ENCODE peak calls at places on chromosomes 7 and 10, in nine cellular contexts. One of them, this sample, is unnamed.

GRCh38 chr7:140881507-140882228 is 43.1 kb downstream of the BRAF start:
- DNase-seq in A172: no peak
- DNase-seq in EL: no peak
- DNase-seq in activated CD4-positive, alpha-beta T cell treated with anti-CD3 and anti-CD28 coated beads, Interleukin-2, amount 50 U/mL, for 48 hours: no peak
- DNase-seq in activated naive CD4-positive, alpha-beta T cell treated with anti-CD3 and anti-CD28 coated beads for 36 hours: no peak
- DNase-seq in IMR-90: no peak
- DNase-seq in NCI-H1092: no peak
- DNase-seq in brain microvascular endothelial cell: no peak
- DNase-seq in T-helper 9 cell: no peak
- DNase-seq in this sample: no peak

GRCh38 chr10:121154310-121154709 is 303.1 kb downstream of the WDR11 start:
- DNase-seq in A172: no peak
- DNase-seq in EL: no peak
- DNase-seq in activated CD4-positive, alpha-beta T cell treated with anti-CD3 and anti-CD28 coated beads, Interleukin-2, amount 50 U/mL, for 48 hours: no peak
- DNase-seq in activated naive CD4-positive, alpha-beta T cell treated with anti-CD3 and anti-CD28 coated beads for 36 hours: no peak
- DNase-seq in IMR-90: no peak
- DNase-seq in NCI-H1092: no peak
- DNase-seq in brain microvascular endothelial cell: no peak
- DNase-seq in T-helper 9 cell: no peak
- DNase-seq in this sample: no peak

GRCh38 chr10:6738464-6738824 is 158.4 kb upstream of the PRKCQ start:
- DNase-seq in A172: no peak
- DNase-seq in EL: no peak
- DNase-seq in activated CD4-positive, alpha-beta T cell treated with anti-CD3 and anti-CD28 coated beads, Interleukin-2, amount 50 U/mL, for 48 hours: no peak
- DNase-seq in activated naive CD4-positive, alpha-beta T cell treated with anti-CD3 and anti-CD28 coated beads for 36 hours: no peak
- DNase-seq in IMR-90: peak
- DNase-seq in NCI-H1092: no peak
- DNase-seq in brain microvascular endothelial cell: no peak
- DNase-seq in T-helper 9 cell: no peak
- DNase-seq in this sample: no peak

GRCh38 chr7:143381427-143382125 is 431 bp downstream of the ZYX start:
- DNase-seq in A172: peak
- DNase-seq in EL: peak
- DNase-seq in activated CD4-positive, alpha-beta T cell treated with anti-CD3 and anti-CD28 coated beads, Interleukin-2, amount 50 U/mL, for 48 hours: peak
- DNase-seq in activated naive CD4-positive, alpha-beta T cell treated with anti-CD3 and anti-CD28 coated beads for 36 hours: no peak
- DNase-seq in IMR-90: peak
- DNase-seq in NCI-H1092: peak
- DNase-seq in brain microvascular endothelial cell: peak
- DNase-seq in T-helper 9 cell: no peak
- DNase-seq in this sample: no peak

GRCh38 chr7:77989981-77990566 is 191.5 kb downstream of the PHTF2 start:
- DNase-seq in A172: peak
- DNase-seq in EL: no peak
- DNase-seq in activated CD4-positive, alpha-beta T cell treated with anti-CD3 and anti-CD28 coated beads, Interleukin-2, amount 50 U/mL, for 48 hours: peak
- DNase-seq in activated naive CD4-positive, alpha-beta T cell treated with anti-CD3 and anti-CD28 coated beads for 36 hours: peak
- DNase-seq in IMR-90: no peak
- DNase-seq in NCI-H1092: peak
- DNase-seq in brain microvascular endothelial cell: no peak
- DNase-seq in T-helper 9 cell: no peak
- DNase-seq in this sample: no peak

GRCh38 chr10:31808258-31809218 is 120.1 kb downstream of the ARHGAP12 start:
- DNase-seq in A172: peak
- DNase-seq in EL: peak
- DNase-seq in activated CD4-positive, alpha-beta T cell treated with anti-CD3 and anti-CD28 coated beads, Interleukin-2, amount 50 U/mL, for 48 hours: peak
- DNase-seq in activated naive CD4-positive, alpha-beta T cell treated with anti-CD3 and anti-CD28 coated beads for 36 hours: peak
- DNase-seq in IMR-90: peak
- DNase-seq in NCI-H1092: peak
- DNase-seq in brain microvascular endothelial cell: peak
- DNase-seq in T-helper 9 cell: no peak
- DNase-seq in this sample: peak

GRCh38 chr7:18458830-18459229 is 36.7 kb upstream of the HDAC9 start:
- DNase-seq in A172: peak
- DNase-seq in EL: peak
- DNase-seq in activated CD4-positive, alpha-beta T cell treated with anti-CD3 and anti-CD28 coated beads, Interleukin-2, amount 50 U/mL, for 48 hours: no peak
- DNase-seq in activated naive CD4-positive, alpha-beta T cell treated with anti-CD3 and anti-CD28 coated beads for 36 hours: no peak
- DNase-seq in IMR-90: no peak
- DNase-seq in NCI-H1092: no peak
- DNase-seq in brain microvascular endothelial cell: no peak
- DNase-seq in T-helper 9 cell: no peak
- DNase-seq in this sample: peak

GRCh38 chr7:50612704-50613103 is 47.5 kb upstream of the DDC start:
- DNase-seq in A172: no peak
- DNase-seq in EL: no peak
- DNase-seq in activated CD4-positive, alpha-beta T cell treated with anti-CD3 and anti-CD28 coated beads, Interleukin-2, amount 50 U/mL, for 48 hours: no peak
- DNase-seq in activated naive CD4-positive, alpha-beta T cell treated with anti-CD3 and anti-CD28 coated beads for 36 hours: no peak
- DNase-seq in IMR-90: no peak
- DNase-seq in NCI-H1092: no peak
- DNase-seq in brain microvascular endothelial cell: no peak
- DNase-seq in T-helper 9 cell: no peak
- DNase-seq in this sample: no peak

GRCh38 chr7:12884033-12884432 is 196.6 kb downstream of the ARL4A start:
- DNase-seq in A172: no peak
- DNase-seq in EL: no peak
- DNase-seq in activated CD4-positive, alpha-beta T cell treated with anti-CD3 and anti-CD28 coated beads, Interleukin-2, amount 50 U/mL, for 48 hours: no peak
- DNase-seq in activated naive CD4-positive, alpha-beta T cell treated with anti-CD3 and anti-CD28 coated beads for 36 hours: no peak
- DNase-seq in IMR-90: peak
- DNase-seq in NCI-H1092: no peak
- DNase-seq in brain microvascular endothelial cell: no peak
- DNase-seq in T-helper 9 cell: no peak
- DNase-seq in this sample: no peak

GRCh38 chr10:28679941-28680752 is 2.8 kb downstream of the BAMBI start:
- DNase-seq in A172: peak
- DNase-seq in EL: no peak
- DNase-seq in activated CD4-positive, alpha-beta T cell treated with anti-CD3 and anti-CD28 coated beads, Interleukin-2, amount 50 U/mL, for 48 hours: no peak
- DNase-seq in activated naive CD4-positive, alpha-beta T cell treated with anti-CD3 and anti-CD28 coated beads for 36 hours: no peak
- DNase-seq in IMR-90: no peak
- DNase-seq in NCI-H1092: no peak
- DNase-seq in brain microvascular endothelial cell: no peak
- DNase-seq in T-helper 9 cell: no peak
- DNase-seq in this sample: no peak

GRCh38 chr7:36286241-36286640 is 103.4 kb upstream of the ANLN start:
- DNase-seq in A172: no peak
- DNase-seq in EL: no peak
- DNase-seq in activated CD4-positive, alpha-beta T cell treated with anti-CD3 and anti-CD28 coated beads, Interleukin-2, amount 50 U/mL, for 48 hours: peak
- DNase-seq in activated naive CD4-positive, alpha-beta T cell treated with anti-CD3 and anti-CD28 coated beads for 36 hours: peak
- DNase-seq in IMR-90: no peak
- DNase-seq in NCI-H1092: no peak
- DNase-seq in brain microvascular endothelial cell: no peak
- DNase-seq in T-helper 9 cell: peak
- DNase-seq in this sample: no peak

GRCh38 chr7:47654672-47655340 is 72.9 kb upstream of the TNS3 start:
- DNase-seq in A172: no peak
- DNase-seq in EL: no peak
- DNase-seq in activated CD4-positive, alpha-beta T cell treated with anti-CD3 and anti-CD28 coated beads, Interleukin-2, amount 50 U/mL, for 48 hours: no peak
- DNase-seq in activated naive CD4-positive, alpha-beta T cell treated with anti-CD3 and anti-CD28 coated beads for 36 hours: no peak
- DNase-seq in IMR-90: peak
- DNase-seq in NCI-H1092: no peak
- DNase-seq in brain microvascular endothelial cell: peak
- DNase-seq in T-helper 9 cell: no peak
- DNase-seq in this sample: no peak

GRCh38 chr10:49596493-49596809 is 13.7 kb upstream of the SLC18A3 start:
- DNase-seq in A172: no peak
- DNase-seq in EL: no peak
- DNase-seq in activated CD4-positive, alpha-beta T cell treated with anti-CD3 and anti-CD28 coated beads, Interleukin-2, amount 50 U/mL, for 48 hours: no peak
- DNase-seq in activated naive CD4-positive, alpha-beta T cell treated with anti-CD3 and anti-CD28 coated beads for 36 hours: no peak
- DNase-seq in IMR-90: no peak
- DNase-seq in NCI-H1092: no peak
- DNase-seq in brain microvascular endothelial cell: no peak
- DNase-seq in T-helper 9 cell: no peak
- DNase-seq in this sample: no peak

GRCh38 chr10:78777466-78778256 is 291.1 kb upstream of the ZMIZ1 start:
- DNase-seq in A172: no peak
- DNase-seq in EL: peak
- DNase-seq in activated CD4-positive, alpha-beta T cell treated with anti-CD3 and anti-CD28 coated beads, Interleukin-2, amount 50 U/mL, for 48 hours: no peak
- DNase-seq in activated naive CD4-positive, alpha-beta T cell treated with anti-CD3 and anti-CD28 coated beads for 36 hours: no peak
- DNase-seq in IMR-90: peak
- DNase-seq in NCI-H1092: no peak
- DNase-seq in brain microvascular endothelial cell: no peak
- DNase-seq in T-helper 9 cell: no peak
- DNase-seq in this sample: peak

GRCh38 chr7:57769131-57769530 is 319.2 kb downstream of the ZNF716 start:
- DNase-seq in A172: no peak
- DNase-seq in EL: no peak
- DNase-seq in activated CD4-positive, alpha-beta T cell treated with anti-CD3 and anti-CD28 coated beads, Interleukin-2, amount 50 U/mL, for 48 hours: no peak
- DNase-seq in activated naive CD4-positive, alpha-beta T cell treated with anti-CD3 and anti-CD28 coated beads for 36 hours: no peak
- DNase-seq in IMR-90: no peak
- DNase-seq in NCI-H1092: no peak
- DNase-seq in brain microvascular endothelial cell: no peak
- DNase-seq in T-helper 9 cell: no peak
- DNase-seq in this sample: no peak

GRCh38 chr7:20438665-20439376 is 108.1 kb downstream of the ITGB8 start:
- DNase-seq in A172: no peak
- DNase-seq in EL: no peak
- DNase-seq in activated CD4-positive, alpha-beta T cell treated with anti-CD3 and anti-CD28 coated beads, Interleukin-2, amount 50 U/mL, for 48 hours: no peak
- DNase-seq in activated naive CD4-positive, alpha-beta T cell treated with anti-CD3 and anti-CD28 coated beads for 36 hours: no peak
- DNase-seq in IMR-90: no peak
- DNase-seq in NCI-H1092: no peak
- DNase-seq in brain microvascular endothelial cell: no peak
- DNase-seq in T-helper 9 cell: no peak
- DNase-seq in this sample: no peak

GRCh38 chr7:155997431-155998327 is 185.4 kb upstream of the SHH start:
- DNase-seq in A172: no peak
- DNase-seq in EL: no peak
- DNase-seq in activated CD4-positive, alpha-beta T cell treated with anti-CD3 and anti-CD28 coated beads, Interleukin-2, amount 50 U/mL, for 48 hours: no peak
- DNase-seq in activated naive CD4-positive, alpha-beta T cell treated with anti-CD3 and anti-CD28 coated beads for 36 hours: peak
- DNase-seq in IMR-90: no peak
- DNase-seq in NCI-H1092: no peak
- DNase-seq in brain microvascular endothelial cell: no peak
- DNase-seq in T-helper 9 cell: no peak
- DNase-seq in this sample: no peak

This sample was measured in H54.